ENCODE peak calls at places on chromosomes 3 and 15, in four cellular contexts. One of them, this sample, is unnamed.

GRCh38 chr15:33278816-33279612 is 31.8 kb upstream of the RYR3 start:
- DNase-seq in HFF-Myc: peak; percentile 84
- DNase-seq in aorta: peak; percentile 49
- DNase-seq in H1: no peak
- DNase-seq in this sample: peak; percentile 57

GRCh38 chr3:6449099-6449498 is 411.8 kb upstream of the GRM7 start:
- DNase-seq in HFF-Myc: no peak
- DNase-seq in aorta: no peak
- DNase-seq in H1: no peak
- DNase-seq in this sample: no peak

GRCh38 chr3:169152319-169152718 is 511.2 kb downstream of the MECOM start:
- DNase-seq in HFF-Myc: no peak
- DNase-seq in aorta: no peak
- DNase-seq in H1: no peak
- DNase-seq in this sample: no peak

GRCh38 chr3:43894176-43895049 is 203.7 kb downstream of the ABHD5 start:
- DNase-seq in HFF-Myc: no peak
- DNase-seq in aorta: peak; percentile 69
- DNase-seq in H1: peak; percentile 75
- DNase-seq in this sample: no peak

GRCh38 chr3:41768363-41768762 is 193.5 kb downstream of the ULK4 start:
- DNase-seq in HFF-Myc: no peak
- DNase-seq in aorta: no peak
- DNase-seq in H1: no peak
- DNase-seq in this sample: no peak

GRCh38 chr15:79682285-79682684 is 214.5 kb downstream of the MTHFS start:
- DNase-seq in HFF-Myc: no peak
- DNase-seq in aorta: peak; percentile 65
- DNase-seq in H1: no peak
- DNase-seq in this sample: no peak

GRCh38 chr3:44065311-44065710 is 176.4 kb upstream of the TOPAZ1 start:
- DNase-seq in HFF-Myc: no peak
- DNase-seq in aorta: no peak
- DNase-seq in H1: no peak
- DNase-seq in this sample: no peak

GRCh38 chr15:80343610-80344009 is 60.6 kb upstream of the ARNT2 start:
- DNase-seq in HFF-Myc: no peak
- DNase-seq in aorta: no peak
- DNase-seq in H1: no peak
- DNase-seq in this sample: no peak

GRCh38 chr15:38905634-38906033 is 341.0 kb upstream of the RASGRP1 start:
- DNase-seq in HFF-Myc: no peak
- DNase-seq in aorta: no peak
- DNase-seq in H1: no peak
- DNase-seq in this sample: no peak

GRCh38 chr15:56929389-56929788 is 10.9 kb downstream of the TCF12 start:
- DNase-seq in HFF-Myc: no peak
- DNase-seq in aorta: no peak
- DNase-seq in H1: no peak
- DNase-seq in this sample: no peak

GRCh38 chr3:195005251-195005620 is 265.7 kb downstream of the XXYLT1 start:
- DNase-seq in HFF-Myc: no peak
- DNase-seq in aorta: no peak
- DNase-seq in H1: peak; percentile 54
- DNase-seq in this sample: no peak

GRCh38 chr3:172803489-172803888 is 53.0 kb downstream of the ECT2 start:
- DNase-seq in HFF-Myc: no peak
- DNase-seq in aorta: no peak
- DNase-seq in H1: no peak
- DNase-seq in this sample: no peak

GRCh38 chr15:79093352-79093935 is 2.9 kb upstream of the RASGRF1 start:
- DNase-seq in HFF-Myc: no peak
- DNase-seq in aorta: no peak
- DNase-seq in H1: peak; percentile 26
- DNase-seq in this sample: no peak

GRCh38 chr3:122416966-122417365 is 1.1 kb upstream of the WDR5B start:
- DNase-seq in HFF-Myc: no peak
- DNase-seq in aorta: no peak
- DNase-seq in H1: no peak
- DNase-seq in this sample: no peak

GRCh38 chr15:101027920-101028319 is 108.8 kb downstream of the LRRK1 start:
- DNase-seq in HFF-Myc: no peak
- DNase-seq in aorta: peak; percentile 23
- DNase-seq in H1: no peak
- DNase-seq in this sample: no peak

GRCh38 chr3:37114251-37115145 is 59.9 kb downstream of the LRRFIP2 start:
- DNase-seq in HFF-Myc: peak; percentile 36
- DNase-seq in aorta: no peak
- DNase-seq in H1: no peak
- DNase-seq in this sample: no peak

GRCh38 chr3:126446301-126446700 is 29.4 kb downstream of the ZXDC start:
- DNase-seq in HFF-Myc: no peak
- DNase-seq in aorta: no peak
- DNase-seq in H1: no peak
- DNase-seq in this sample: no peak

GRCh38 chr3:133872161-133872560 is 23.5 kb downstream of the RAB6B start:
- DNase-seq in HFF-Myc: no peak
- DNase-seq in aorta: peak; percentile 27
- DNase-seq in H1: no peak
- DNase-seq in this sample: no peak

GRCh38 chr3:11185564-11186317 is 31.4 kb downstream of the HRH1 start:
- DNase-seq in HFF-Myc: peak; percentile 96
- DNase-seq in aorta: peak; percentile 88
- DNase-seq in H1: no peak
- DNase-seq in this sample: peak; percentile 36

GRCh38 chr15:53976844-53977392 is 1.3 kb upstream of the UNC13C start:
- DNase-seq in HFF-Myc: no peak
- DNase-seq in aorta: peak; percentile 45
- DNase-seq in H1: peak; percentile 51
- DNase-seq in this sample: no peak

GRCh38 chr15:69088300-69088965 is 72.0 kb upstream of the GLCE start:
- DNase-seq in HFF-Myc: no peak
- DNase-seq in aorta: no peak
- DNase-seq in H1: no peak
- DNase-seq in this sample: no peak

GRCh38 chr15:69092159-69092558 is 68.3 kb upstream of the GLCE start:
- DNase-seq in HFF-Myc: peak; percentile 29
- DNase-seq in aorta: no peak
- DNase-seq in H1: no peak
- DNase-seq in this sample: peak; percentile 30

GRCh38 chr15:69089258-69089657 is 71.2 kb upstream of the GLCE start:
- DNase-seq in HFF-Myc: no peak
- DNase-seq in aorta: no peak
- DNase-seq in H1: no peak
- DNase-seq in this sample: no peak

GRCh38 chr15:69093127-69093526 is 67.3 kb upstream of the GLCE start:
- DNase-seq in HFF-Myc: no peak
- DNase-seq in aorta: no peak
- DNase-seq in H1: no peak
- DNase-seq in this sample: no peak

GRCh38 chr15:69090197-69090948 is 70.1 kb upstream of the GLCE start:
- DNase-seq in HFF-Myc: peak; percentile 22
- DNase-seq in aorta: no peak
- DNase-seq in H1: no peak
- DNase-seq in this sample: no peak
- H3K4me3 ChIP-seq in HFF-Myc: no peak overlapping the region
- H3K4me3 ChIP-seq in aorta: no peak overlapping the region
- H3K4me3 ChIP-seq in H1: peak overlapping the region; percentile 35
- H3K4me3 ChIP-seq in this sample: no peak overlapping the region

GRCh38 chr3:128432898-128433629 is 33.6 kb downstream of the DNAJB8 start:
- DNase-seq in HFF-Myc: no peak
- DNase-seq in aorta: no peak
- DNase-seq in H1: peak; percentile 75
- DNase-seq in this sample: no peak
- H3K4me3 ChIP-seq in HFF-Myc: peak overlapping the region; percentile 4
- H3K4me3 ChIP-seq in aorta: no peak overlapping the region
- H3K4me3 ChIP-seq in H1: peak overlapping the region; percentile 46
- H3K4me3 ChIP-seq in this sample: peak overlapping the region; percentile 8

GRCh38 chr3:186825294-186825821 is 17.2 kb upstream of the ADIPOQ start:
- DNase-seq in HFF-Myc: no peak
- DNase-seq in aorta: peak; percentile 61
- DNase-seq in H1: peak; percentile 70
- DNase-seq in this sample: no peak
- H3K4me3 ChIP-seq in HFF-Myc: peak overlapping the region; percentile 83
- H3K4me3 ChIP-seq in aorta: no peak overlapping the region
- H3K4me3 ChIP-seq in H1: peak overlapping the region; percentile 48
- H3K4me3 ChIP-seq in this sample: no peak overlapping the region

DNA sequence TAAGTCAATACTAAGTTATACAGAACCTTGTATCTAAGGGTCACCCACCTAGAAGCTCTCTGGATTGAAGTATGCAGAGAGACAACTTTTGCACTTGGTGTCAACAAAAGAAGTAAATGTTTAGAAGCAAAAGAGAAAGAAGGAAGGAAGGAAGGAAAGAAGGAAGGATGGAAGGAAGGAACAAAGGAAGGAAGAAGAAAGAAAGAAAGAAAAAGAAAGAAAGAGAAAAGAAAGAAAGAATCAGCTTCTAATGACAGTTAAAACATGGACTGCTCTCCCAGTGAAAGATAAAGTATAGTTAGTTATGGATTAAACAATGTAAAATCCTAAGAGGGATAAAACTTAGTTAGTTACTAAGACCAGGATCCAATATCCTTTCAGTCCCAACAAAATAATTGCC is 613.8 kb upstream of the NR2F2 start:
- DNase-seq in HFF-Myc: no peak
- DNase-seq in aorta: no peak
- DNase-seq in H1: no peak
- DNase-seq in this sample: no peak
- H3K4me3 ChIP-seq in HFF-Myc: no peak overlapping the region
- H3K4me3 ChIP-seq in aorta: no peak overlapping the region
- H3K4me3 ChIP-seq in H1: no peak overlapping the region
- H3K4me3 ChIP-seq in this sample: no peak overlapping the region

DNA sequence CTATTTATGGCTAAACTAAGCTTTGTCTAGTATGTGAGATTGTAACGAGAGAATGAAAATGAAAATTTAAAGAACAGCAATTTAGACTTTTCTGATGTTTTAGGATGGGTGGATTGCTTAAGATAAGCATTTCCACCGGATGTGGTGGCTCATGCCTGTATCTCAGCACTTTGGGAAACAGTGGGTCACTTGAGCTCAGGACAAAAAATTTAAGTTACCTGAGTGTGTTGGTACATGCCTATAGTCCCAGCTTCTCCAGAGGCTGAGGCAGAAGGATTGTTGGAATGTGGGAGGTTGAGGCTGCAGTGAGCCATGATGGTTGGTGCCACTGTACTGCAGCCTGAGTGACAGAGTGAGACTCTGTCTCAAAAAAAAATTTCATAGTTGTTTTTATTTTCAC is 3.4 kb downstream of the PPP4R2 start:
- DNase-seq in HFF-Myc: no peak
- DNase-seq in aorta: no peak
- DNase-seq in H1: no peak
- DNase-seq in this sample: no peak
- H3K4me3 ChIP-seq in HFF-Myc: peak overlapping the region; percentile 85
- H3K4me3 ChIP-seq in aorta: no peak overlapping the region
- H3K4me3 ChIP-seq in H1: no peak overlapping the region
- H3K4me3 ChIP-seq in this sample: peak overlapping the region; percentile 84

GRCh38 chr3:61008168-61008737 is 243.0 kb downstream of the FHIT start:
- DNase-seq in HFF-Myc: no peak
- DNase-seq in aorta: no peak
- DNase-seq in H1: no peak
- DNase-seq in this sample: no peak

GRCh38 chr3:61005591-61005990 is 245.7 kb downstream of the FHIT start:
- DNase-seq in HFF-Myc: no peak
- DNase-seq in aorta: no peak
- DNase-seq in H1: no peak
- DNase-seq in this sample: no peak

GRCh38 chr3:61009025-61009424 is 242.2 kb downstream of the FHIT start:
- DNase-seq in HFF-Myc: no peak
- DNase-seq in aorta: peak; percentile 55
- DNase-seq in H1: no peak
- DNase-seq in this sample: no peak
- H3K4me3 ChIP-seq in HFF-Myc: no peak overlapping the region
- H3K4me3 ChIP-seq in aorta: no peak overlapping the region
- H3K4me3 ChIP-seq in H1: no peak overlapping the region
- H3K4me3 ChIP-seq in this sample: no peak overlapping the region

GRCh38 chr3:171176244-171176925 is 149.9 kb upstream of the SLC2A2 start:
- DNase-seq in HFF-Myc: no peak
- DNase-seq in aorta: no peak
- DNase-seq in H1: no peak
- DNase-seq in this sample: no peak
- H3K4me3 ChIP-seq in HFF-Myc: no peak overlapping the region
- H3K4me3 ChIP-seq in aorta: no peak overlapping the region
- H3K4me3 ChIP-seq in H1: no peak overlapping the region
- H3K4me3 ChIP-seq in this sample: no peak overlapping the region

GRCh38 chr3:59839810-59840515 is 790.1 kb upstream of the CFAP20DC start:
- DNase-seq in HFF-Myc: no peak
- DNase-seq in aorta: no peak
- DNase-seq in H1: no peak
- DNase-seq in this sample: no peak

GRCh38 chr3:59839283-59839682 is 789.5 kb upstream of the CFAP20DC start:
- DNase-seq in HFF-Myc: no peak
- DNase-seq in aorta: no peak
- DNase-seq in H1: no peak
- DNase-seq in this sample: no peak

GRCh38 chr3:59843816-59844215 is 794.0 kb upstream of the CFAP20DC start:
- DNase-seq in HFF-Myc: no peak
- DNase-seq in aorta: no peak
- DNase-seq in H1: no peak
- DNase-seq in this sample: no peak
- H3K4me3 ChIP-seq in HFF-Myc: no peak overlapping the region
- H3K4me3 ChIP-seq in aorta: no peak overlapping the region
- H3K4me3 ChIP-seq in H1: no peak overlapping the region
- H3K4me3 ChIP-seq in this sample: no peak overlapping the region